ENCODE peak calls at places on chromosomes 3 and 15, in seven cellular contexts. R is naive thymus-derived CD8-positive, alpha-beta T cell; J is activated CD4-positive, alpha-beta T cell treated with anti-CD3 and anti-CD28 coated beads for 48 hours; F is type B pancreatic cell; U is HEK293T; W is activated CD8-positive, alpha-beta memory T cell treated with anti-CD3 and anti-CD28 coated beads, Interleukin-2, amount 50 U/mL, for 48 hours; H is caudate nucleus. Q is an unnamed sample.
A peak's percentile ranks its signal among the peaks of the same experiment; 100 is the strongest.

GRCh38 chr3:10706156-10707088 is 109.6 kb upstream of the SLC6A11 start:
- DNase-seq in F (no peak), R (no peak), H (no peak), W (no peak), U (no peak), J (no peak), Q (no peak)

GRCh38 chr15:40928975-40929729 is at the start of gene DLL4:
- DNase-seq in R (peak; percentile 16), H (no peak), W (peak; percentile 74), F (peak; percentile 79), J (peak; percentile 63), U (peak; percentile 68), Q (no peak)

GRCh38 chr3:138389841-138390581 is 41.6 kb downstream of the MRAS start:
- DNase-seq in F (no peak), J (no peak), H (no peak), R (no peak), U (no peak), W (no peak), Q (no peak)

GRCh38 chr15:68207176-68207935 is 2.2 kb upstream of the CALML4 start:
- DNase-seq in H (no peak), U (no peak), R (no peak), F (peak; percentile 48), W (no peak), J (no peak), Q (peak; percentile 78)

GRCh38 chr15:32106401-32107381 is 76.4 kb downstream of the CHRNA7 start:
- DNase-seq in R (no peak), W (no peak), U (no peak), F (no peak), H (no peak), J (no peak), Q (no peak)

GRCh38 chr3:169923189-169923588 is 11.8 kb downstream of the SAMD7 start:
- DNase-seq in W (no peak), R (no peak), H (no peak), F (no peak), J (no peak), U (no peak), Q (no peak)

GRCh38 chr15:68385671-68386586 is 46.0 kb downstream of the ITGA11 start:
- DNase-seq in R (no peak), U (no peak), F (peak; percentile 47), J (no peak), W (peak; percentile 23), H (no peak), Q (peak; percentile 76)

GRCh38 chr15:95295905-95296618 is 1034.4 kb upstream of the NR2F2 start:
- DNase-seq in H (no peak), F (no peak), J (no peak), R (no peak), U (no peak), W (no peak), Q (no peak)

GRCh38 chr15:25437751-25438600 is 848 bp downstream of the UBE3A start:
- DNase-seq in F (peak; percentile 78), U (peak; percentile 17), H (no peak), J (peak; percentile 73), W (peak; percentile 83), R (peak; percentile 18), Q (no peak)

GRCh38 chr15:52527898-52528464 is 699 bp downstream of the MYO5A start:
- DNase-seq in W (peak; percentile 73), H (no peak), R (peak; percentile 6), J (peak; percentile 62), U (peak; percentile 14), F (no peak), Q (no peak)

GRCh38 chr3:167241048-167241845 is 138.8 kb downstream of the ZBBX start:
- DNase-seq in H (no peak), F (no peak), R (no peak), U (peak; percentile 13), J (no peak), W (no peak), Q (no peak)

Q was measured in vagina.